ENCODE peak calls at places on chromosomes 5 and 9, in seven cellular contexts. One of them, this sample, is unnamed.

GRCh38 chr9:130857864-130858730 is 23.0 kb downstream of the ABL1 start:
- DNase-seq in neural progenitor cell: no peak
- DNase-seq in trophoblast cell: no peak
- DNase-seq in heart left ventricle: peak
- DNase-seq in breast epithelium: no peak
- DNase-seq in heart right ventricle: peak
- DNase-seq in IMR-90: peak
- DNase-seq in this sample: no peak

GRCh38 chr5:157026789-157027424 is 32.0 kb downstream of the HAVCR1 start:
- DNase-seq in trophoblast cell: peak
- DNase-seq in IMR-90: no peak
- DNase-seq in breast epithelium: no peak
- DNase-seq in neural progenitor cell: peak
- DNase-seq in heart left ventricle: no peak
- DNase-seq in heart right ventricle: no peak
- DNase-seq in this sample: peak

GRCh38 chr5:37197340-37198050 is 51.7 kb downstream of the CPLANE1 start:
- DNase-seq in neural progenitor cell: no peak
- DNase-seq in trophoblast cell: no peak
- DNase-seq in heart right ventricle: no peak
- DNase-seq in breast epithelium: no peak
- DNase-seq in heart left ventricle: no peak
- DNase-seq in IMR-90: peak
- DNase-seq in this sample: peak

GRCh38 chr5:4511996-4512656 is 628.0 kb upstream of the ADAMTS16 start:
- DNase-seq in heart right ventricle: peak
- DNase-seq in trophoblast cell: no peak
- DNase-seq in heart left ventricle: peak
- DNase-seq in IMR-90: no peak
- DNase-seq in breast epithelium: peak
- DNase-seq in neural progenitor cell: peak
- DNase-seq in this sample: peak

GRCh38 chr5:1111727-1112289 is at the start of gene SLC12A7:
- DNase-seq in heart left ventricle: peak
- DNase-seq in IMR-90: no peak
- DNase-seq in neural progenitor cell: peak
- DNase-seq in heart right ventricle: no peak
- DNase-seq in trophoblast cell: no peak
- DNase-seq in breast epithelium: no peak
- DNase-seq in this sample: peak

GRCh38 chr5:166625210-166625865 is 1666.1 kb upstream of the WWC1 start:
- DNase-seq in heart left ventricle: no peak
- DNase-seq in neural progenitor cell: no peak
- DNase-seq in IMR-90: no peak
- DNase-seq in heart right ventricle: no peak
- DNase-seq in trophoblast cell: no peak
- DNase-seq in breast epithelium: no peak
- DNase-seq in this sample: peak

GRCh38 chr5:172776235-172776594 is 5.2 kb upstream of the DUSP1 start:
- DNase-seq in heart left ventricle: no peak
- DNase-seq in IMR-90: no peak
- DNase-seq in heart right ventricle: no peak
- DNase-seq in neural progenitor cell: no peak
- DNase-seq in breast epithelium: no peak
- DNase-seq in trophoblast cell: no peak
- DNase-seq in this sample: no peak

GRCh38 chr9:109232449-109232848 is 65.4 kb upstream of the FRRS1L start:
- DNase-seq in IMR-90: peak
- DNase-seq in heart left ventricle: no peak
- DNase-seq in neural progenitor cell: no peak
- DNase-seq in trophoblast cell: peak
- DNase-seq in breast epithelium: no peak
- DNase-seq in heart right ventricle: no peak
- DNase-seq in this sample: no peak

GRCh38 chr5:148443998-148444397 is 60.2 kb downstream of the FBXO38 start:
- DNase-seq in heart left ventricle: peak
- DNase-seq in heart right ventricle: peak
- DNase-seq in breast epithelium: no peak
- DNase-seq in IMR-90: peak
- DNase-seq in trophoblast cell: peak
- DNase-seq in neural progenitor cell: peak
- DNase-seq in this sample: peak

GRCh38 chr5:56147106-56147505 is 86.0 kb downstream of the ANKRD55 start:
- DNase-seq in breast epithelium: no peak
- DNase-seq in heart left ventricle: no peak
- DNase-seq in heart right ventricle: no peak
- DNase-seq in trophoblast cell: peak
- DNase-seq in IMR-90: no peak
- DNase-seq in neural progenitor cell: no peak
- DNase-seq in this sample: no peak

GRCh38 chr5:150665044-150665443 is 4.0 kb downstream of the MYOZ3 start:
- DNase-seq in IMR-90: peak
- DNase-seq in neural progenitor cell: no peak
- DNase-seq in heart left ventricle: no peak
- DNase-seq in trophoblast cell: no peak
- DNase-seq in breast epithelium: no peak
- DNase-seq in heart right ventricle: no peak
- DNase-seq in this sample: no peak

GRCh38 chr9:72092820-72093219 is 32.4 kb upstream of the C9orf57 start:
- DNase-seq in breast epithelium: no peak
- DNase-seq in IMR-90: no peak
- DNase-seq in heart right ventricle: no peak
- DNase-seq in heart left ventricle: no peak
- DNase-seq in trophoblast cell: no peak
- DNase-seq in neural progenitor cell: no peak
- DNase-seq in this sample: no peak
- H3K27ac ChIP-seq in breast epithelium: no peak
- H3K27ac ChIP-seq in IMR-90: no peak
- H3K27ac ChIP-seq in heart right ventricle: no peak
- H3K27ac ChIP-seq in heart left ventricle: no peak
- H3K27ac ChIP-seq in trophoblast cell: no peak
- H3K27ac ChIP-seq in neural progenitor cell: no peak
- H3K27ac ChIP-seq in this sample: no peak

DNA sequence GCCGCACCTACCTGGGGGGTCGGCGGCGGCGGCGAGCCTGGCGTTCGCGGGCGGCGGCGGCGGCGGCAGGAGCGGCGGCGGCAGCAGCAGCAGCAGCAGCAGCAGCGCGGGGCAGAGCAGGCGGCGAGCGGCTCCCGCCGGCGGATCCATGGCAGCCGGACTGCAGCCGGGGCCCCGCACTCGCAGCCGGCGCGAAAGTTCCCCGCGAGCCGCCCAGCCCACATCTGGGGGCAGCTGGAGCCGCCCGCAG is 157 bp downstream of the ADAMTS2 start:
- DNase-seq in heart left ventricle: no peak
- DNase-seq in trophoblast cell: no peak
- DNase-seq in IMR-90: no peak
- DNase-seq in heart right ventricle: no peak
- DNase-seq in neural progenitor cell: no peak
- DNase-seq in breast epithelium: no peak
- DNase-seq in this sample: no peak
- H3K27ac ChIP-seq in heart left ventricle: peak
- H3K27ac ChIP-seq in trophoblast cell: no peak
- H3K27ac ChIP-seq in IMR-90: no peak
- H3K27ac ChIP-seq in heart right ventricle: peak
- H3K27ac ChIP-seq in neural progenitor cell: no peak
- H3K27ac ChIP-seq in breast epithelium: peak
- H3K27ac ChIP-seq in this sample: no peak

GRCh38 chr5:34684980-34685352 is 28.8 kb downstream of the RAI14 start:
- DNase-seq in trophoblast cell: no peak
- DNase-seq in heart left ventricle: no peak
- DNase-seq in breast epithelium: no peak
- DNase-seq in heart right ventricle: no peak
- DNase-seq in IMR-90: no peak
- DNase-seq in neural progenitor cell: no peak
- DNase-seq in this sample: no peak
- H3K27ac ChIP-seq in trophoblast cell: peak
- H3K27ac ChIP-seq in heart left ventricle: peak
- H3K27ac ChIP-seq in breast epithelium: no peak
- H3K27ac ChIP-seq in heart right ventricle: no peak
- H3K27ac ChIP-seq in IMR-90: peak
- H3K27ac ChIP-seq in neural progenitor cell: peak
- H3K27ac ChIP-seq in this sample: peak

GRCh38 chr9:129200255-129200654 is 22.2 kb upstream of the IER5L start:
- DNase-seq in heart right ventricle: no peak
- DNase-seq in neural progenitor cell: no peak
- DNase-seq in breast epithelium: no peak
- DNase-seq in IMR-90: no peak
- DNase-seq in trophoblast cell: no peak
- DNase-seq in heart left ventricle: no peak
- DNase-seq in this sample: no peak
- H3K27ac ChIP-seq in heart right ventricle: no peak
- H3K27ac ChIP-seq in neural progenitor cell: no peak
- H3K27ac ChIP-seq in breast epithelium: no peak
- H3K27ac ChIP-seq in IMR-90: no peak
- H3K27ac ChIP-seq in trophoblast cell: no peak
- H3K27ac ChIP-seq in heart left ventricle: no peak
- H3K27ac ChIP-seq in this sample: no peak

GRCh38 chr9:36314740-36315139 is 56.5 kb upstream of the GNE start:
- DNase-seq in heart left ventricle: no peak
- DNase-seq in neural progenitor cell: no peak
- DNase-seq in IMR-90: no peak
- DNase-seq in breast epithelium: no peak
- DNase-seq in trophoblast cell: no peak
- DNase-seq in heart right ventricle: no peak
- DNase-seq in this sample: no peak
- H3K27ac ChIP-seq in heart left ventricle: no peak
- H3K27ac ChIP-seq in neural progenitor cell: no peak
- H3K27ac ChIP-seq in IMR-90: no peak
- H3K27ac ChIP-seq in breast epithelium: no peak
- H3K27ac ChIP-seq in trophoblast cell: no peak
- H3K27ac ChIP-seq in heart right ventricle: no peak
- H3K27ac ChIP-seq in this sample: no peak

GRCh38 chr5:125349432-125349831 is 603.0 kb upstream of the ZNF608 start:
- DNase-seq in heart right ventricle: no peak
- DNase-seq in neural progenitor cell: peak
- DNase-seq in breast epithelium: no peak
- DNase-seq in heart left ventricle: no peak
- DNase-seq in IMR-90: peak
- DNase-seq in trophoblast cell: no peak
- DNase-seq in this sample: peak

GRCh38 chr5:125342938-125343401 is 596.5 kb upstream of the ZNF608 start:
- DNase-seq in neural progenitor cell: no peak
- DNase-seq in heart left ventricle: no peak
- DNase-seq in IMR-90: peak
- DNase-seq in trophoblast cell: no peak
- DNase-seq in breast epithelium: no peak
- DNase-seq in heart right ventricle: no peak
- DNase-seq in this sample: no peak

GRCh38 chr5:125346316-125346715 is 599.9 kb upstream of the ZNF608 start:
- DNase-seq in neural progenitor cell: no peak
- DNase-seq in trophoblast cell: no peak
- DNase-seq in heart right ventricle: no peak
- DNase-seq in breast epithelium: no peak
- DNase-seq in IMR-90: no peak
- DNase-seq in heart left ventricle: no peak
- DNase-seq in this sample: no peak

GRCh38 chr5:125348936-125349335 is 602.5 kb upstream of the ZNF608 start:
- DNase-seq in breast epithelium: no peak
- DNase-seq in IMR-90: no peak
- DNase-seq in heart right ventricle: no peak
- DNase-seq in heart left ventricle: no peak
- DNase-seq in neural progenitor cell: no peak
- DNase-seq in trophoblast cell: no peak
- DNase-seq in this sample: no peak

DNA sequence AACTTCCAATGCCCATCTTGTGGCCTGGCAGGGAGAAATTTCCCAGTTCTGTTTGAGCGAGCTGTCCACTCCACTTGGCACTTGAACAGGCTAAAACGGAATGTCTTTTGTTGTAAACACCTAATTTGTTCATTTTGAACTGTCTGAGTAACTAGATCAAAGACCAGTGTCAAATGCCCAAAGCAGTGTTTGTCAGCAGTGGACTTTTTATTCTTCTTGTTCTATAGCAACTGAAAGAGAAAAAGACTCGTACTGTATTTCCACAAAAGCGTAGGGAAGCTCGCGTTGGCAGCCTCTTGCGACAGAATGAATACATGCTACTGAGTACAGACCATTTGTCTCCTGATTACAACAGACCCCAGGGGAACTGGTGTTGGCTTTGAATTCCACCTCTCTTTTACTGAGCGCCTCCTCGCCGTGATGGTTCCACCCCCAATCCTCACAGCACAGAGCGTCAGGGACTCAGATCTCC is 601.8 kb upstream of the ZNF608 start:
- DNase-seq in trophoblast cell: no peak
- DNase-seq in IMR-90: no peak
- DNase-seq in heart left ventricle: peak
- DNase-seq in breast epithelium: no peak
- DNase-seq in heart right ventricle: peak
- DNase-seq in neural progenitor cell: peak
- DNase-seq in this sample: peak
- H3K27ac ChIP-seq in trophoblast cell: peak
- H3K27ac ChIP-seq in IMR-90: no peak
- H3K27ac ChIP-seq in heart left ventricle: no peak
- H3K27ac ChIP-seq in breast epithelium: no peak
- H3K27ac ChIP-seq in heart right ventricle: no peak
- H3K27ac ChIP-seq in neural progenitor cell: no peak
- H3K27ac ChIP-seq in this sample: peak

GRCh38 chr9:91943876-91944470 is 6.1 kb downstream of the ROR2 start:
- DNase-seq in IMR-90: peak
- DNase-seq in trophoblast cell: peak
- DNase-seq in heart left ventricle: no peak
- DNase-seq in heart right ventricle: no peak
- DNase-seq in neural progenitor cell: no peak
- DNase-seq in breast epithelium: no peak
- DNase-seq in this sample: no peak

GRCh38 chr9:91946196-91946595 is 3.8 kb downstream of the ROR2 start:
- DNase-seq in trophoblast cell: no peak
- DNase-seq in neural progenitor cell: no peak
- DNase-seq in heart right ventricle: no peak
- DNase-seq in breast epithelium: no peak
- DNase-seq in IMR-90: no peak
- DNase-seq in heart left ventricle: no peak
- DNase-seq in this sample: no peak

GRCh38 chr9:91944711-91945110 is 5.3 kb downstream of the ROR2 start:
- DNase-seq in IMR-90: no peak
- DNase-seq in breast epithelium: no peak
- DNase-seq in heart left ventricle: no peak
- DNase-seq in trophoblast cell: no peak
- DNase-seq in heart right ventricle: no peak
- DNase-seq in neural progenitor cell: no peak
- DNase-seq in this sample: no peak

GRCh38 chr9:91946825-91947224 is 3.2 kb downstream of the ROR2 start:
- DNase-seq in IMR-90: peak
- DNase-seq in breast epithelium: no peak
- DNase-seq in neural progenitor cell: peak
- DNase-seq in heart right ventricle: no peak
- DNase-seq in heart left ventricle: no peak
- DNase-seq in trophoblast cell: no peak
- DNase-seq in this sample: no peak

GRCh38 chr9:91945277-91946074 is 4.6 kb downstream of the ROR2 start:
- DNase-seq in heart left ventricle: no peak
- DNase-seq in neural progenitor cell: peak
- DNase-seq in breast epithelium: no peak
- DNase-seq in IMR-90: peak
- DNase-seq in heart right ventricle: no peak
- DNase-seq in trophoblast cell: no peak
- DNase-seq in this sample: peak
- H3K27ac ChIP-seq in heart left ventricle: peak
- H3K27ac ChIP-seq in neural progenitor cell: no peak
- H3K27ac ChIP-seq in breast epithelium: peak
- H3K27ac ChIP-seq in IMR-90: peak
- H3K27ac ChIP-seq in heart right ventricle: peak
- H3K27ac ChIP-seq in trophoblast cell: no peak
- H3K27ac ChIP-seq in this sample: no peak

GRCh38 chr9:127559247-127559680 is 52.8 kb upstream of the STXBP1 start:
- DNase-seq in heart left ventricle: no peak
- DNase-seq in IMR-90: no peak
- DNase-seq in breast epithelium: no peak
- DNase-seq in neural progenitor cell: no peak
- DNase-seq in trophoblast cell: no peak
- DNase-seq in heart right ventricle: no peak
- DNase-seq in this sample: no peak
- H3K27ac ChIP-seq in heart left ventricle: peak
- H3K27ac ChIP-seq in IMR-90: peak
- H3K27ac ChIP-seq in breast epithelium: peak
- H3K27ac ChIP-seq in neural progenitor cell: no peak
- H3K27ac ChIP-seq in trophoblast cell: no peak
- H3K27ac ChIP-seq in heart right ventricle: peak
- H3K27ac ChIP-seq in this sample: no peak

This sample was measured in GM23338.